ENCODE peak calls at places on chromosomes 4 and X, in six cellular contexts. F is Caco-2, R is transverse colon, K is Peyer's patch, S is pancreas, I is tibial artery. G is an unnamed sample.
A peak's percentile ranks its signal among the peaks of the same experiment; 100 is the strongest.

GRCh38 chr4:184282251-184282713 is 64.6 kb upstream of the ENPP6 start:
- DNase-seq in S (no peak), R (peak; percentile 65), K (peak; percentile 65), F (no peak), I (no peak), G (no peak)

GRCh38 chr4:115972967-115973366 is 859.5 kb upstream of the NDST4 start:
- DNase-seq in F (no peak), S (no peak), K (no peak), I (no peak), R (no peak), G (no peak)

GRCh38 chr4:94525993-94526740 is 74.4 kb downstream of the PDLIM5 start:
- DNase-seq in F (no peak), K (no peak), S (no peak), R (no peak), I (no peak), G (no peak)

GRCh38 chrX:95346854-95347253 is 1337.8 kb upstream of the DIAPH2 start:
- DNase-seq in I (no peak), K (no peak), R (no peak), S (no peak), F (no peak), G (no peak)

GRCh38 chrX:123906557-123907316 is 46.9 kb downstream of the XIAP start:
- DNase-seq in S (no peak), K (peak; percentile 50), I (no peak), F (peak; percentile 32), R (peak; percentile 38), G (no peak)

GRCh38 chrX:28108186-28108945 is 127.1 kb upstream of the DCAF8L1 start:
- DNase-seq in I (no peak), R (no peak), S (no peak), K (no peak), F (no peak), G (no peak)

GRCh38 chr4:47222276-47222675 is 190.9 kb downstream of the GABRB1 start:
- DNase-seq in S (no peak), K (no peak), R (no peak), I (no peak), F (peak; percentile 44), G (no peak)

GRCh38 chr4:144757969-144758368 is 112.0 kb downstream of the HHIP start:
- DNase-seq in S (no peak), F (no peak), R (no peak), I (no peak), K (no peak), G (no peak)

GRCh38 chrX:108203540-108203939 is 112.0 kb downstream of the ATG4A start:
- DNase-seq in I (no peak), K (no peak), S (no peak), F (no peak), R (no peak), G (no peak)
- TF ChIP-seq CTCF in I (no peak), K (no peak), S (no peak), F (no peak), R (no peak), G (no peak)

DNA sequence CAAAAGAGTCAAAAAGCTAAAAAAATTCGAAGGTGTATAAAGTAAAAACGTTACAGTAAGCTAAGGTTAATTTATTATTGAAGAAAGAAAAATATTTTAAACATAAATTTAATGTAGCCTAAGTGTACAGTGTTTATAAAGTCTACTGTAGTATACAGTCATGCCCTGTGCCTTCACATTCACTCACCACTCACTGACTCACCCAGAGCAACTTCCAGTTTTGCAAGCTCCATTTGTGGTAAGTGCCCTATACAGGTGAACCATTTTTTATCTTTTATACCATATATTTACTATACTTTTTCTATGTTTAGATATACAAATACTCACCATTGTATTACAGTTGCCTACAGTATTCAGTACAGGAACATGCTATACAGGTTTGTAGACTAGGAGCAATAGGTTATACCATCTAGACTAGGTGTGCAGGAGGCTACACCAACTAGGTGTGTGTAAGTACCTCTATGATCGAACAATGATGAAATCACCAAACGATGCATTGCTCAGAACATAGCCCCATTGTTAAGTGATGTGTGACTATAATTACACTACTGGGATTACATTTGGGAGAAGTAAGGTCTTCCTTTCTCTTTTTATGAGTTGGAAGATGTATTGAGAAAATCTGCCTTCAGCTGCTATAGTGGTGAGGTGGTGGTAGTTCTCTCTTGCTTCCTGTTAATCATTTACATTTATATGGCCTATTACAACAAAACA is 27.2 kb downstream of the TMSB4X start:
- DNase-seq in F (no peak), I (no peak), S (no peak), K (no peak), R (no peak), G (no peak)
- H3K4me1 ChIP-seq in F (peaks cover 20% of the 10 kb centered on the region), I (peaks cover 7% of the 10 kb centered on the region), S (peaks cover 36% of the 10 kb centered on the region), K (peaks cover 22% of the 10 kb centered on the region), R (peaks cover 14% of the 10 kb centered on the region), G (peaks cover 34% of the 10 kb centered on the region)

DNA sequence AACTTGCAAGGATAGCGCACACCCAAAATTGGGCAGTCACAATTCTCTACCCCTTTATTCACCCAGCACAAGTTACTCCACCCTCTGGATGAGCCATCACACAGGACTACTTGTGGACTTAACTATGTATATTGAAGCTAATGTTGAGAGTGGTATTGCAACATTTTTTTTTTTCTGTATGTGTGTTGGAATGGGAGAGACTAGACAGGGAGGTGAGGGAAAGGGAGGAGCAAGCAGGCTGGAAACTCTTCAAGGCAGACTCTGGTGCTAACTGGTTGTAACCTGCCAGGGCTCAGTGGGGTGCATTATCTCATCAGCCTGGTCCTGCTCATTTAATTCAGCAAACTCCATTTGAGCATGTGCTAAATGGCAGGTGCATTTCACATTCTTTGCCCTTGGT is 18.4 kb upstream of the CWH43 start:
- DNase-seq in F (no peak), S (no peak), I (no peak), R (no peak), K (no peak), G (no peak)
- H3K27me3 ChIP-seq in F (no peaks in the 10 kb centered on the region), S (no peaks in the 10 kb centered on the region), I (no peaks in the 10 kb centered on the region), R (no peaks in the 10 kb centered on the region), K (no peaks in the 10 kb centered on the region), G (no peaks in the 10 kb centered on the region)

GRCh38 chrX:130110379-130111219 is at the start of gene ELF4:
- DNase-seq in R (peak; percentile 65), F (peak; percentile 63), I (no peak), S (peak; percentile 49), K (peak; percentile 80), G (no peak)

GRCh38 chrX:130106071-130106470 is 4.2 kb downstream of the ELF4 start:
- DNase-seq in F (no peak), K (no peak), I (peak; percentile 49), S (no peak), R (no peak), G (no peak)

GRCh38 chrX:130111220-130111934 is 1.1 kb upstream of the ELF4 start:
- DNase-seq in I (no peak), S (no peak), K (no peak), R (no peak), F (no peak), G (no peak)

GRCh38 chrX:130109429-130110378 is 593 bp downstream of the ELF4 start:
- DNase-seq in F (no peak), S (no peak), I (no peak), K (no peak), R (no peak), G (no peak)

GRCh38 chrX:130108647-130109428 is 1.5 kb downstream of the ELF4 start:
- DNase-seq in F (peak; percentile 53), I (peak; percentile 51), K (peak; percentile 80), R (peak; percentile 73), S (no peak), G (no peak)
- TF ChIP-seq CTCF in F (no peak), I (no peak), K (no peak), R (no peak), S (no peak), G (no peak)